ENCODE peak calls at places on chromosomes 7 and 10, in eight cellular contexts. One of them, this sample, is unnamed.

GRCh38 chr7:11540271-11540761 is 291.7 kb downstream of the THSD7A start:
- DNase-seq in bronchial epithelial cell: peak
- DNase-seq in body of pancreas: no peak
- DNase-seq in dermis blood vessel endothelial cell: peak
- DNase-seq in fibroblast of pulmonary artery: peak
- DNase-seq in heart right ventricle: peak
- DNase-seq in tibial nerve: peak
- DNase-seq in substantia nigra: no peak
- DNase-seq in this sample: no peak

GRCh38 chr10:29012926-29013554 is 275.8 kb upstream of the LYZL1 start:
- DNase-seq in bronchial epithelial cell: no peak
- DNase-seq in heart right ventricle: no peak
- DNase-seq in fibroblast of pulmonary artery: no peak
- DNase-seq in substantia nigra: no peak
- DNase-seq in tibial nerve: no peak
- DNase-seq in body of pancreas: no peak
- DNase-seq in dermis blood vessel endothelial cell: no peak
- DNase-seq in this sample: no peak

GRCh38 chr10:110525349-110526260 is 27.9 kb downstream of the DUSP5 start:
- DNase-seq in substantia nigra: no peak
- DNase-seq in dermis blood vessel endothelial cell: peak
- DNase-seq in tibial nerve: no peak
- DNase-seq in heart right ventricle: no peak
- DNase-seq in fibroblast of pulmonary artery: peak
- DNase-seq in bronchial epithelial cell: peak
- DNase-seq in body of pancreas: no peak
- DNase-seq in this sample: peak

GRCh38 chr7:25995216-25995615 is 156.8 kb upstream of the NFE2L3 start:
- DNase-seq in heart right ventricle: no peak
- DNase-seq in tibial nerve: no peak
- DNase-seq in dermis blood vessel endothelial cell: no peak
- DNase-seq in fibroblast of pulmonary artery: no peak
- DNase-seq in body of pancreas: peak
- DNase-seq in substantia nigra: no peak
- DNase-seq in bronchial epithelial cell: no peak
- DNase-seq in this sample: no peak

GRCh38 chr10:123527122-123527521 is 139.0 kb upstream of the GPR26 start:
- DNase-seq in body of pancreas: no peak
- DNase-seq in dermis blood vessel endothelial cell: no peak
- DNase-seq in bronchial epithelial cell: no peak
- DNase-seq in tibial nerve: no peak
- DNase-seq in substantia nigra: no peak
- DNase-seq in fibroblast of pulmonary artery: no peak
- DNase-seq in heart right ventricle: no peak
- DNase-seq in this sample: no peak

GRCh38 chr7:96219382-96220130 is 102.3 kb downstream of the SLC25A13 start:
- DNase-seq in tibial nerve: peak
- DNase-seq in dermis blood vessel endothelial cell: peak
- DNase-seq in heart right ventricle: no peak
- DNase-seq in substantia nigra: no peak
- DNase-seq in bronchial epithelial cell: peak
- DNase-seq in body of pancreas: no peak
- DNase-seq in fibroblast of pulmonary artery: peak
- DNase-seq in this sample: peak

GRCh38 chr7:102063736-102064135 is 222.9 kb upstream of the SH2B2 start:
- DNase-seq in dermis blood vessel endothelial cell: peak
- DNase-seq in fibroblast of pulmonary artery: peak
- DNase-seq in tibial nerve: no peak
- DNase-seq in bronchial epithelial cell: peak
- DNase-seq in heart right ventricle: no peak
- DNase-seq in body of pancreas: no peak
- DNase-seq in substantia nigra: no peak
- DNase-seq in this sample: peak

GRCh38 chr10:69757553-69758309 is 44.0 kb upstream of the COL13A1 start:
- DNase-seq in tibial nerve: peak
- DNase-seq in body of pancreas: peak
- DNase-seq in substantia nigra: peak
- DNase-seq in bronchial epithelial cell: no peak
- DNase-seq in heart right ventricle: peak
- DNase-seq in dermis blood vessel endothelial cell: peak
- DNase-seq in fibroblast of pulmonary artery: peak
- DNase-seq in this sample: no peak

GRCh38 chr7:37118029-37118428 is 330.6 kb downstream of the ELMO1 start:
- DNase-seq in heart right ventricle: no peak
- DNase-seq in fibroblast of pulmonary artery: no peak
- DNase-seq in bronchial epithelial cell: no peak
- DNase-seq in substantia nigra: no peak
- DNase-seq in body of pancreas: no peak
- DNase-seq in tibial nerve: no peak
- DNase-seq in dermis blood vessel endothelial cell: no peak
- DNase-seq in this sample: no peak

GRCh38 chr7:104894998-104895850 is 118.8 kb upstream of the KMT2E start:
- DNase-seq in fibroblast of pulmonary artery: no peak
- DNase-seq in heart right ventricle: no peak
- DNase-seq in tibial nerve: no peak
- DNase-seq in dermis blood vessel endothelial cell: no peak
- DNase-seq in body of pancreas: no peak
- DNase-seq in bronchial epithelial cell: no peak
- DNase-seq in substantia nigra: no peak
- DNase-seq in this sample: no peak

GRCh38 chr7:114160925-114161324 is 242.1 kb upstream of the PPP1R3A start:
- DNase-seq in bronchial epithelial cell: no peak
- DNase-seq in dermis blood vessel endothelial cell: no peak
- DNase-seq in body of pancreas: no peak
- DNase-seq in tibial nerve: no peak
- DNase-seq in fibroblast of pulmonary artery: no peak
- DNase-seq in heart right ventricle: no peak
- DNase-seq in substantia nigra: no peak
- DNase-seq in this sample: no peak

GRCh38 chr7:3464900-3465622 is 164.0 kb downstream of the SDK1 start:
- DNase-seq in heart right ventricle: no peak
- DNase-seq in substantia nigra: no peak
- DNase-seq in bronchial epithelial cell: no peak
- DNase-seq in body of pancreas: no peak
- DNase-seq in tibial nerve: no peak
- DNase-seq in dermis blood vessel endothelial cell: no peak
- DNase-seq in fibroblast of pulmonary artery: no peak
- DNase-seq in this sample: no peak

GRCh38 chr7:90119178-90119971 is 34.9 kb upstream of the STEAP1 start:
- DNase-seq in bronchial epithelial cell: no peak
- DNase-seq in dermis blood vessel endothelial cell: peak
- DNase-seq in tibial nerve: no peak
- DNase-seq in fibroblast of pulmonary artery: peak
- DNase-seq in body of pancreas: peak
- DNase-seq in substantia nigra: peak
- DNase-seq in heart right ventricle: peak
- DNase-seq in this sample: no peak

GRCh38 chr10:72200883-72201282 is 14.9 kb upstream of the ANAPC16 start:
- DNase-seq in substantia nigra: no peak
- DNase-seq in fibroblast of pulmonary artery: no peak
- DNase-seq in body of pancreas: no peak
- DNase-seq in heart right ventricle: no peak
- DNase-seq in bronchial epithelial cell: no peak
- DNase-seq in dermis blood vessel endothelial cell: no peak
- DNase-seq in tibial nerve: no peak
- DNase-seq in this sample: no peak